ENCODE peak calls at places on chromosomes 6 and 20, in seven cellular contexts. O is brain microvascular endothelial cell, A is neural progenitor cell, R is uterus, U is thyroid gland, M is SJSA1, S is IMR-90. T is an unnamed sample. For H3K36me3, the result is how much of the 10 kb centered on the place peaks cover.

GRCh38 chr6:11023032-11023431 is 21.1 kb downstream of the ELOVL2 start:
- DNase-seq in U (no peak), R (no peak), A (no peak), M (no peak), S (no peak), O (no peak), T (no peak)

GRCh38 chr6:83708970-83709747 is at the start of gene SNAP91:
- DNase-seq in S (no peak), R (no peak), U (peak), O (no peak), A (peak), M (no peak), T (peak)

GRCh38 chr20:24986436-24987015 is 6.0 kb downstream of the APMAP start:
- DNase-seq in U (peak), O (no peak), M (no peak), A (no peak), S (no peak), R (no peak), T (no peak)

GRCh38 chr6:82878812-82879211 is 186.8 kb downstream of the UBE3D start:
- DNase-seq in U (no peak), S (peak), R (no peak), A (no peak), M (peak), O (peak), T (peak)

GRCh38 chr20:12090920-12091319 is 173.2 kb downstream of the BTBD3 start:
- DNase-seq in M (no peak), A (no peak), U (no peak), S (no peak), O (no peak), R (no peak), T (no peak)

GRCh38 chr6:36717231-36717825 is 19.7 kb downstream of the RAB44 start:
- DNase-seq in O (no peak), R (no peak), A (no peak), M (no peak), U (no peak), S (no peak), T (no peak)

GRCh38 chr6:129575378-129576118 is 134.4 kb downstream of the ARHGAP18 start:
- DNase-seq in U (no peak), A (peak), M (peak), O (peak), R (no peak), S (peak), T (peak)

GRCh38 chr6:93418448-93419303 is 683 bp downstream of the EPHA7 start:
- DNase-seq in M (no peak), U (peak), A (peak), R (peak), S (no peak), O (peak), T (peak)

GRCh38 chr20:45792513-45793118 is 862 bp downstream of the DNTTIP1 start:
- DNase-seq in S (no peak), R (no peak), M (no peak), U (no peak), A (no peak), O (no peak), T (no peak)

GRCh38 chr6:130500693-130501092 is 134.9 kb downstream of the TMEM200A start:
- DNase-seq in S (peak), A (no peak), U (no peak), R (no peak), O (peak), M (peak), T (no peak)

GRCh38 chr20:62123450-62124118 is 1.3 kb downstream of the LSM14B start:
- DNase-seq in A (peak), R (no peak), O (peak), U (peak), S (peak), M (no peak), T (no peak)

GRCh38 chr20:11783102-11783861 is 134.4 kb upstream of the BTBD3 start:
- DNase-seq in A (no peak), R (no peak), U (no peak), O (no peak), S (no peak), M (no peak), T (no peak)

GRCh38 chr20:23009636-23010035 is 25.5 kb upstream of the SSTR4 start:
- DNase-seq in U (no peak), M (no peak), O (no peak), R (no peak), S (no peak), A (no peak), T (no peak)

GRCh38 chr6:62904687-62905086 is 306.6 kb upstream of the FKBP1C start:
- DNase-seq in O (no peak), U (no peak), A (peak), R (no peak), S (no peak), M (no peak), T (no peak)

GRCh38 chr6:147131728-147132127 is 72.5 kb upstream of the STXBP5 start:
- DNase-seq in R (no peak), U (no peak), A (peak), O (peak), M (no peak), S (peak), T (no peak)

GRCh38 chr6:62285612-62286469 is at the start of gene KHDRBS2:
- DNase-seq in U (peak), S (no peak), A (peak), M (no peak), R (peak), O (no peak), T (no peak)

GRCh38 chr6:81515562-81516453 is 236.7 kb downstream of the TENT5A start:
- DNase-seq in U (no peak), R (peak), S (peak), O (no peak), M (no peak), A (no peak), T (no peak)

GRCh38 chr6:135243871-135244796 is 63.0 kb downstream of the MYB start:
- DNase-seq in R (no peak), O (no peak), M (no peak), S (no peak), U (no peak), A (no peak), T (no peak)

GRCh38 chr20:46994341-46994740 is 99.7 kb downstream of the EYA2 start:
- DNase-seq in O (no peak), M (no peak), U (no peak), A (no peak), S (no peak), R (no peak), T (no peak)

GRCh38 chr6:2861071-2861821 is 19.6 kb upstream of the SERPINB1 start:
- DNase-seq in M (no peak), O (no peak), S (no peak), A (no peak), U (no peak), R (no peak), T (no peak)

GRCh38 chr20:63135411-63135810 is 80.5 kb downstream of the YTHDF1 start:
- DNase-seq in M (no peak), R (no peak), U (no peak), S (no peak), A (peak), O (no peak), T (no peak)

GRCh38 chr6:104572901-104573300 is 286.8 kb downstream of the HACE1 start:
- DNase-seq in A (no peak), M (no peak), U (no peak), S (no peak), O (no peak), R (no peak), T (no peak)

GRCh38 chr6:33297406-33297955 is 1.3 kb downstream of the RGL2 start:
- DNase-seq in O (no peak), R (no peak), A (peak), S (no peak), U (peak), M (no peak), T (peak)

GRCh38 chr6:108576724-108577123 is 16.0 kb downstream of the FOXO3 start:
- DNase-seq in U (no peak), S (no peak), M (no peak), R (no peak), O (no peak), A (no peak), T (no peak)

GRCh38 chr20:25669826-25670422 is 26.7 kb downstream of the ZNF337 start:
- DNase-seq in A (peak), O (peak), S (peak), U (no peak), M (no peak), R (no peak), T (peak)

GRCh38 chr20:33262658-33263065 is 20.4 kb upstream of the BPIFB1 start:
- DNase-seq in O (peak), R (no peak), A (peak), U (peak), S (peak), M (no peak), T (peak)

GRCh38 chr20:57621426-57622200 is 1.4 kb upstream of the ZBP1 start:
- DNase-seq in A (no peak), M (no peak), U (no peak), S (no peak), O (no peak), R (no peak), T (no peak)

GRCh38 chr20:8124639-8125038 is 7.4 kb upstream of the PLCB1 start:
- DNase-seq in A (no peak), R (no peak), O (no peak), S (peak), M (no peak), U (no peak), T (no peak)

GRCh38 chr6:40387127-40387870 is 199.9 kb downstream of the LRFN2 start:
- DNase-seq in R (no peak), U (no peak), M (no peak), A (no peak), O (no peak), S (no peak), T (no peak)

GRCh38 chr6:30885481-30885998 is 1.2 kb downstream of the DDR1 start:
- DNase-seq in S (peak), M (no peak), A (peak), U (peak), R (no peak), O (peak), T (no peak)

GRCh38 chr20:19961298-19961697 is 55.9 kb upstream of the NAA20 start:
- DNase-seq in A (no peak), O (no peak), U (no peak), M (no peak), S (no peak), R (no peak), T (no peak)

GRCh38 chr20:21166801-21167200 is 40.9 kb downstream of the KIZ start:
- DNase-seq in O (no peak), A (no peak), U (no peak), M (no peak), S (no peak), R (no peak), T (no peak)

GRCh38 chr6:169112483-169113320 is 140.9 kb downstream of the THBS2 start:
- DNase-seq in U (no peak), O (no peak), S (no peak), R (no peak), M (no peak), A (no peak), T (no peak)

GRCh38 chr6:111777357-111777756 is 95.9 kb downstream of the FYN start:
- DNase-seq in U (no peak), M (no peak), O (no peak), S (no peak), A (no peak), R (no peak), T (no peak)

GRCh38 chr6:111781055-111781708 is 92.1 kb downstream of the FYN start:
- DNase-seq in S (peak), O (peak), R (no peak), A (no peak), M (no peak), U (no peak), T (peak)

GRCh38 chr6:111779660-111780059 is 93.6 kb downstream of the FYN start:
- DNase-seq in O (no peak), M (no peak), A (no peak), S (no peak), U (no peak), R (no peak), T (no peak)

GRCh38 chr6:111776236-111777189 is 96.7 kb downstream of the FYN start:
- DNase-seq in U (no peak), S (no peak), O (no peak), M (no peak), A (no peak), R (no peak), T (no peak)

DNA sequence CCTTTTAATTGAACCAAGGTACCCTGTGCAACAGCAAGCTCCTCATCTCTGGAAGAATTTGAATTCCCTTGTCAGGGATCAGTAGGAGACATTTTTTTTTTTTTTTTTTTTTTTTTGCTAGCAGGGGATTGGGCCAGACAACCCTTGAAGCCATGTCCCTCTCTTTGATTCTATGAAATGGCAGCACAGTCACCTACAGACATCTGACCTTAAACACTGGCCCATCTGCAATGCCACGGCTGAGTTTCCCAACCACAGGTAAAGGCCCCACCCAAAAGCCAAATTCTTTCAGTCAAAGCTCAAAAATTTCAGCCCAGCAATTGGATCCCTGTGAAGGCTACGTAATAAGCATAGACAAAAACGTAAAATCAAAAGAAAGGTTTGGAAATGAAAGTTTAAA is 94.2 kb downstream of the FYN start:
- DNase-seq in M (no peak), U (no peak), O (no peak), S (no peak), A (no peak), R (no peak), T (no peak)
- H3K36me3 ChIP-seq in M (under half), U (under half), O (under half), S (under half), A (under half), R (under half), T (under half)

DNA sequence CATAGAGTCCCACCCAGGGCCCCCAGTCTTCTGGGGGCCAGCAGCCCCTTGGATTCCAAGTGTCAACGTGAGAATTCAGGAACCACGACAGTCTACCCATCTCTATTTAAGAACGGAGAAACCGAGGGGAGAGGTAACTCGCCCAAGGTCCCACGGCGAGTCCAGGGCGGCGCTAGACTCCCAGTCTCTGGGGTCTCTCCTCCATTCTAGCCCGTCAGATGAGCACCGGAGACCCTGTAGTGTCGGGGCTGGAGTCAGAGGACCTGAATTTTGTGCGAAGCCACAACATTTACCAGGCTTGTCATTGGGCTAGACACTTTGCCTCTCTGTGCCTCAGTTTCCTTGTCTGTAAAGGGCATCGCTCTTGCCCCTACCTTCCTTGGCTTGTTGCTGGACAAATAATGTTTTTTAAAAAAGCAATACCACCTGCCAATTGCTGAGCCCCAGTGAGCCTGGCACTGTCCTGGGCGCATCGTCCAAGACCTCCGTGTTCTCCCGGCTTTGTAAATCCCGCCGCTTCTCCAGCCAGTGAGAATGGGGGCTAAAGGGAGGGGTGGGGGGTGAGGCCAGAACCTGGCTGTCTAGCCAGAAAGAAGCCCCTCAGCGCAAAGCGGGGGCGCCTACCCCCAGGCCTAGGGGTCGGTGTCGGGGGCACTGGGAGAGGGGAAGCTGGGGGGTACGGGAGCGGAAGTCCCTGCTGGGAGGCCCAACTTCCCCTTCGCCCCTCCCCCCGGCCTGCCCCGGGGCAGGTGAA is 91.7 kb downstream of the NCR2 start:
- DNase-seq in R (no peak), O (no peak), S (no peak), U (no peak), M (no peak), A (peak), T (no peak)
- H3K4me3 ChIP-seq in R (no peak), O (peak), S (no peak), U (no peak), M (no peak), A (peak), T (peak)

GRCh38 chr6:85114583-85114939 is 335.3 kb upstream of the NT5E start:
- DNase-seq in S (no peak), U (no peak), R (no peak), O (no peak), A (no peak), M (no peak), T (no peak)
- H3K27ac ChIP-seq in S (no peak), U (no peak), R (no peak), O (no peak), A (no peak), M (no peak), T (no peak)

GRCh38 chr20:49029203-49029602 is 16.9 kb upstream of the CSE1L start:
- DNase-seq in R (no peak), U (no peak), A (no peak), O (no peak), S (peak), M (no peak), T (no peak)
- H3K36me3 ChIP-seq in R (under half), U (half or more), A (under half), O (half or more), S (under half), M (half or more), T (half or more)

GRCh38 chr20:58665606-58666005 is 14.5 kb downstream of the STX16 start:
- DNase-seq in A (no peak), M (no peak), S (no peak), U (no peak), R (no peak), O (no peak), T (peak)
- H3K4me3 ChIP-seq in A (no peak), M (no peak), S (no peak), U (no peak), R (no peak), O (no peak), T (no peak)

GRCh38 chr6:15500078-15500740 is 162.6 kb downstream of the DTNBP1 start:
- DNase-seq in A (no peak), M (no peak), O (no peak), S (no peak), U (no peak), R (no peak), T (no peak)

GRCh38 chr6:15499125-15499524 is 163.7 kb downstream of the DTNBP1 start:
- DNase-seq in R (no peak), U (no peak), S (no peak), A (no peak), O (no peak), M (no peak), T (no peak)

GRCh38 chr6:15499591-15499990 is 163.2 kb downstream of the DTNBP1 start:
- DNase-seq in U (no peak), A (no peak), O (no peak), M (no peak), S (no peak), R (no peak), T (no peak)

GRCh38 chr6:15496345-15497131 is 166.3 kb downstream of the DTNBP1 start:
- DNase-seq in A (no peak), M (no peak), U (no peak), R (no peak), O (no peak), S (no peak), T (no peak)

GRCh38 chr6:15498640-15499039 is 164.2 kb downstream of the DTNBP1 start:
- DNase-seq in O (no peak), A (no peak), R (no peak), S (no peak), M (no peak), U (peak), T (no peak)
- H3K27ac ChIP-seq in O (no peak), A (no peak), R (no peak), S (no peak), M (no peak), U (no peak), T (no peak)

T was measured in SJCRH30.